ENCODE peak calls at places on chromosomes 12 and 14, in six cellular contexts. N is H9, U is nephron progenitor cell, F is kidney, B is psoas muscle, G is endothelial cell. L is an unnamed sample.

GRCh38 chr14:63770187-63770807 is 42.4 kb upstream of the SGPP1 start:
- DNase-seq in F (no peak), U (peak), B (no peak), N (no peak), G (peak), L (no peak)

GRCh38 chr12:12070674-12071661 is at the start of gene BCL2L14:
- DNase-seq in B (no peak), G (no peak), N (no peak), U (no peak), F (no peak), L (no peak)

GRCh38 chr12:68784015-68784414 is 24.0 kb upstream of the MDM2 start:
- DNase-seq in G (no peak), U (no peak), N (no peak), B (no peak), F (no peak), L (no peak)

GRCh38 chr14:91573894-91574837 is 64.1 kb upstream of the PPP4R3A start:
- DNase-seq in U (peak), G (peak), N (peak), F (peak), B (peak), L (no peak)

GRCh38 chr12:100733817-100734593 is 60.6 kb upstream of the ANO4 start:
- DNase-seq in F (no peak), G (peak), B (no peak), N (no peak), U (no peak), L (no peak)

GRCh38 chr12:109698820-109699219 is 14.8 kb upstream of the FAM222A start:
- DNase-seq in B (no peak), U (no peak), F (no peak), G (no peak), N (no peak), L (no peak)

GRCh38 chr14:33307691-33308369 is 369.2 kb downstream of the NPAS3 start:
- DNase-seq in B (peak), F (no peak), U (no peak), G (no peak), N (no peak), L (no peak)

GRCh38 chr14:69246331-69246730 is 13.6 kb upstream of the GALNT16 start:
- DNase-seq in G (no peak), U (no peak), B (no peak), N (no peak), F (no peak), L (no peak)

GRCh38 chr12:9345163-9345562 is 137.0 kb upstream of the PZP start:
- DNase-seq in G (no peak), B (no peak), N (no peak), F (no peak), U (no peak), L (no peak)

GRCh38 chr14:93234798-93235197 is 27.7 kb downstream of the UBR7 start:
- DNase-seq in U (no peak), N (no peak), B (no peak), G (no peak), F (no peak), L (no peak)

GRCh38 chr12:83065562-83065961 is 378.9 kb downstream of the TMTC2 start:
- DNase-seq in G (no peak), U (no peak), B (no peak), N (no peak), F (no peak), L (no peak)

GRCh38 chr12:29396774-29397173 is 15.8 kb upstream of the ERGIC2 start:
- DNase-seq in N (no peak), G (no peak), F (no peak), U (no peak), B (no peak), L (no peak)

GRCh38 chr14:23575086-23575485 is 3.5 kb downstream of the JPH4 start:
- DNase-seq in U (no peak), G (no peak), B (no peak), N (no peak), F (no peak), L (no peak)

GRCh38 chr12:57142727-57143126 is 4.7 kb downstream of the LRP1-AS start:
- DNase-seq in G (no peak), N (no peak), U (no peak), F (no peak), B (no peak), L (no peak)

GRCh38 chr12:27575780-27576154 is 51.8 kb downstream of the PPFIBP1 start:
- DNase-seq in F (no peak), G (no peak), U (no peak), B (no peak), N (no peak), L (no peak)

GRCh38 chr12:92058664-92059063 is 87.0 kb downstream of the BTG1 start:
- DNase-seq in B (no peak), N (no peak), G (no peak), U (no peak), F (no peak), L (no peak)

GRCh38 chr12:234891-235415 is 21.0 kb upstream of the SLC6A12 start:
- DNase-seq in U (no peak), B (no peak), N (peak), F (no peak), G (no peak), L (no peak)

GRCh38 chr14:105888784-105889665 is 362.6 kb downstream of the TMEM121 start:
- DNase-seq in U (no peak), B (peak), N (no peak), G (no peak), F (peak), L (no peak)

GRCh38 chr12:59723520-59723919 is 127.7 kb downstream of the SLC16A7 start:
- DNase-seq in G (no peak), N (no peak), U (no peak), F (no peak), B (no peak), L (no peak)

GRCh38 chr12:24255920-24256635 is 306.6 kb upstream of the SOX5 start:
- DNase-seq in F (no peak), N (no peak), G (no peak), U (no peak), B (no peak), L (no peak)

GRCh38 chr12:835754-836493 is 83.5 kb downstream of the WNK1 start:
- DNase-seq in N (no peak), F (no peak), G (no peak), B (no peak), U (no peak), L (no peak)

GRCh38 chr12:56565510-56566101 is 44.0 kb downstream of the RBMS2 start:
- DNase-seq in F (peak), N (peak), G (peak), U (no peak), B (peak), L (no peak)

GRCh38 chr12:122843472-122843871 is 8.2 kb downstream of the HIP1R start:
- DNase-seq in N (no peak), G (no peak), B (no peak), U (no peak), F (peak), L (no peak)

GRCh38 chr12:11902525-11902875 is 168.2 kb upstream of the BCL2L14 start:
- DNase-seq in G (no peak), F (no peak), B (no peak), N (no peak), U (no peak), L (no peak)

GRCh38 chr12:132560421-132560830 is 50.0 kb downstream of the LRCOL1 start:
- DNase-seq in U (peak), B (no peak), G (no peak), N (no peak), F (no peak), L (no peak)

GRCh38 chr12:70719672-70720420 is 82.6 kb upstream of the PTPRB start:
- DNase-seq in U (peak), G (peak), F (no peak), N (peak), B (peak), L (no peak)

GRCh38 chr12:116172224-116172849 is 105.2 kb downstream of the MED13L start:
- DNase-seq in F (no peak), B (no peak), U (no peak), N (no peak), G (no peak), L (no peak)

GRCh38 chr14:71309756-71310155 is 402.5 kb downstream of the PCNX1 start:
- DNase-seq in B (no peak), F (no peak), U (no peak), N (no peak), G (no peak), L (no peak)

GRCh38 chr14:55138091-55138490 is 9.0 kb downstream of the LGALS3 start:
- DNase-seq in B (no peak), N (peak), G (peak), U (no peak), F (no peak), L (no peak)

GRCh38 chr14:32883189-32883588 is 55.5 kb upstream of the NPAS3 start:
- DNase-seq in U (no peak), B (no peak), G (no peak), N (no peak), F (no peak), L (no peak)

GRCh38 chr12:48717252-48717695 is 767 bp upstream of the CCNT1 start:
- DNase-seq in F (no peak), U (no peak), B (no peak), N (no peak), G (no peak), L (no peak)

GRCh38 chr14:93963692-93964091 is 12.7 kb downstream of the ASB2 start:
- DNase-seq in N (no peak), F (peak), B (no peak), U (no peak), G (no peak), L (no peak)

GRCh38 chr12:73867147-73867546 is 670.5 kb upstream of the ATXN7L3B start:
- DNase-seq in N (no peak), U (no peak), B (no peak), F (no peak), G (no peak), L (no peak)

GRCh38 chr12:68750506-68750905 is 4.5 kb downstream of the SLC35E3 start:
- DNase-seq in G (no peak), N (no peak), B (no peak), F (no peak), U (no peak), L (no peak)

GRCh38 chr12:119864591-119864990 is 12.5 kb downstream of the CIT start:
- DNase-seq in U (no peak), B (no peak), N (no peak), F (no peak), G (no peak), L (no peak)
- TF ChIP-seq CTCF in U (no peak), B (no peak), N (no peak), F (no peak), G (no peak), L (no peak)

GRCh38 chr12:106841471-106842302 is 67.2 kb downstream of the RIC8B start:
- DNase-seq in U (peak), N (no peak), F (no peak), G (peak), B (no peak), L (no peak)
- TF ChIP-seq CTCF in U (peak), N (peak), F (peak), G (peak), B (peak), L (peak)

DNA sequence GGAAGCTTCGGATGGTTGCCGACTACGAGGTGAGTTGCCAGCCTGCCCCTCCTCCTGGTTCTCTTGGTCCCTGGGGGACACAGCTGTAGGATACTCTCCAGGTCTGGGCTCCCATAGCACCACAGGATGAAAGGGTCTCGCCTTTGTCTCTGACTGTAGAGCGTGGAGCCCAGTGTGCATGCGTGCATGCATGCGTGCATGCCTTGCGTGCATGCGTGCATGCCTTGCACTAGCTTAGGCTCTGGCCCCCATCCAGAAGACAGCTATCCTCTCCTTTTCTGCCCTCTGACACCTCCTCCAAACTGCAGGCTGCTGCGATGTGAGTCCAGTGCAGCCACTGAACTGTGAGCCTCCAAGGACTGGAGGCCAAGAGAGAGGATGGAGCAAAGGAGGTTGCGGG is 19.1 kb downstream of the NGB start:
- DNase-seq in F (no peak), N (no peak), B (no peak), G (no peak), U (no peak), L (no peak)
- TF ChIP-seq CTCF in F (no peak), N (no peak), B (no peak), G (no peak), U (no peak), L (no peak)

DNA sequence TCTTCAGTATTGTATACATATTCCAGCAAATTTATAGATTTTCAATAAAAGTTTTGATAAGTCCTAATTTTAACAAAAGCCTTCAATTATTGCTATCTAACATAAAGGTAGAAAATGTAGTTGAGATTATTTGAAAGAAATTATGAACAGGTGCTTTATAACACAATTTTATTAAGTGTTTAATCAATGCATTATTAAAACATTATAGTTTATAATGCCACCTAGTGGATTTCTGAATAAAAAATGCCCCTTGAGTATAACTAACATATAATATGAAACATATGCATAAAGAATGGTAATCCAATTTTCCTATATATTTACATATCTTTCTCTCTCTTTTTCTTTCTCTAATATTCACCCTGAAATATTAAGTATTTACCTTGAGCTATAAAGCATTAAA is 515.3 kb downstream of the SLC6A15 start:
- DNase-seq in F (no peak), B (no peak), N (no peak), U (no peak), G (no peak), L (no peak)
- TF ChIP-seq CTCF in F (no peak), B (no peak), N (no peak), U (no peak), G (no peak), L (peak)